ENCODE peak calls at places on chromosomes 3 and 15, in ten cellular contexts. E is adrenal gland, W is upper lobe of left lung, L is H54, C is NB4, A is transverse colon, R is heart left ventricle, H is A549, I is IMR-90, S is body of pancreas. Z is an unnamed sample.

GRCh38 chr15:68412218-68412617 is 19.7 kb downstream of the ITGA11 start:
- DNase-seq in E (no peak), L (no peak), W (no peak), H (no peak), I (no peak), S (no peak), R (no peak), A (no peak), C (no peak), Z (no peak)

GRCh38 chr3:72120806-72121778 is 336.1 kb upstream of the PROK2 start:
- DNase-seq in L (no peak), A (no peak), C (no peak), R (no peak), E (no peak), W (no peak), S (no peak), I (no peak), H (no peak), Z (no peak)

GRCh38 chr3:27632431-27633223 is 89.5 kb downstream of the EOMES start:
- DNase-seq in S (peak), W (peak), A (peak), L (peak), I (peak), C (peak), E (peak), R (peak), H (peak), Z (no peak)

GRCh38 chr15:65088643-65089021 is 12.1 kb downstream of the KBTBD13 start:
- DNase-seq in C (no peak), R (no peak), E (no peak), A (peak), L (no peak), S (no peak), W (no peak), H (no peak), I (no peak), Z (no peak)

GRCh38 chr15:79403501-79403900 is 28.6 kb upstream of the MINAR1 start:
- DNase-seq in L (no peak), W (no peak), C (no peak), I (peak), A (no peak), S (no peak), H (no peak), R (no peak), E (no peak), Z (no peak)

GRCh38 chr3:85801955-85802354 is 843.2 kb downstream of the CADM2 start:
- DNase-seq in C (peak), H (peak), A (no peak), R (no peak), I (no peak), W (no peak), E (no peak), L (no peak), S (peak), Z (no peak)

GRCh38 chr15:62847900-62848489 is 194.6 kb upstream of the TPM1 start:
- DNase-seq in I (peak), L (no peak), W (peak), H (peak), E (peak), C (peak), A (peak), S (peak), R (peak), Z (no peak)

GRCh38 chr3:125110876-125111480 is 55.2 kb upstream of the HEG1 start:
- DNase-seq in L (no peak), R (no peak), A (no peak), I (no peak), W (no peak), E (no peak), S (no peak), H (no peak), C (no peak), Z (no peak)

GRCh38 chr3:12780776-12781175 is 15.7 kb upstream of the CAND2 start:
- DNase-seq in I (peak), H (no peak), E (no peak), L (no peak), W (no peak), S (no peak), C (no peak), A (no peak), R (no peak), Z (no peak)

GRCh38 chr3:32238027-32238815 is at the start of gene CMTM8:
- DNase-seq in L (no peak), C (peak), W (peak), S (peak), I (no peak), A (peak), R (peak), E (peak), H (peak), Z (no peak)

GRCh38 chr15:38299216-38299615 is 46.6 kb downstream of the SPRED1 start:
- DNase-seq in H (no peak), W (no peak), E (no peak), C (no peak), R (no peak), S (no peak), I (peak), A (no peak), L (no peak), Z (no peak)

GRCh38 chr3:59660852-59661624 is 611.2 kb upstream of the CFAP20DC start:
- DNase-seq in E (no peak), H (no peak), W (no peak), L (no peak), S (peak), R (no peak), I (peak), C (no peak), A (no peak), Z (no peak)

GRCh38 chr15:57559875-57560274 is 31.8 kb upstream of the MYZAP start:
- DNase-seq in I (no peak), A (peak), W (peak), H (peak), R (peak), L (no peak), S (peak), C (peak), E (peak), Z (peak)

GRCh38 chr15:52558196-52558595 is 10.6 kb downstream of the ARPP19 start:
- DNase-seq in E (peak), W (peak), R (no peak), C (peak), A (no peak), H (no peak), S (no peak), I (peak), L (no peak), Z (no peak)

GRCh38 chr3:11612515-11613184 is 31.1 kb downstream of the VGLL4 start:
- DNase-seq in I (no peak), R (no peak), S (no peak), H (no peak), A (no peak), L (no peak), C (no peak), E (no peak), W (no peak), Z (no peak)

GRCh38 chr3:10519236-10519635 is 13.8 kb upstream of the ATP2B2 start:
- DNase-seq in R (peak), C (no peak), I (no peak), S (no peak), L (no peak), H (no peak), A (no peak), W (peak), E (no peak), Z (peak)

GRCh38 chr3:180102134-180102533 is 65.4 kb upstream of the PEX5L start:
- DNase-seq in C (no peak), I (no peak), E (no peak), A (no peak), L (no peak), S (no peak), W (no peak), H (no peak), R (no peak), Z (no peak)

GRCh38 chr3:69665026-69665739 is 74.1 kb upstream of the MITF start:
- DNase-seq in C (no peak), L (no peak), R (peak), S (peak), A (no peak), H (peak), W (peak), I (no peak), E (peak), Z (no peak)

GRCh38 chr3:65334045-65334665 is 646.4 kb upstream of the ADAMTS9 start:
- DNase-seq in H (no peak), L (no peak), E (peak), R (peak), S (peak), I (no peak), A (no peak), W (no peak), C (no peak), Z (no peak)

GRCh38 chr3:90062018-90062417 is 954.6 kb downstream of the EPHA3 start:
- DNase-seq in R (no peak), W (no peak), E (no peak), S (no peak), A (no peak), C (no peak), H (no peak), L (no peak), I (peak), Z (no peak)

GRCh38 chr3:107416886-107417285 is 39.6 kb downstream of the CCDC54 start:
- DNase-seq in I (peak), L (no peak), S (no peak), H (no peak), C (no peak), W (no peak), A (no peak), R (no peak), E (no peak), Z (no peak)

GRCh38 chr3:16697437-16698258 is 92.4 kb upstream of the DAZL start:
- DNase-seq in A (no peak), W (no peak), I (peak), C (peak), S (no peak), R (no peak), H (no peak), E (no peak), L (no peak), Z (no peak)

GRCh38 chr3:45567730-45568172 is 26.8 kb upstream of the LIMD1 start:
- DNase-seq in W (no peak), C (peak), R (no peak), H (no peak), E (no peak), A (peak), I (peak), L (no peak), S (no peak), Z (no peak)

GRCh38 chr15:77988386-77989301 is 88.9 kb downstream of the TBC1D2B start:
- DNase-seq in H (no peak), L (no peak), I (no peak), A (no peak), W (no peak), E (no peak), S (no peak), C (no peak), R (peak), Z (peak)

GRCh38 chr3:142022381-142022780 is 127.0 kb downstream of the TFDP2 start:
- DNase-seq in H (no peak), A (no peak), R (no peak), C (peak), L (no peak), I (no peak), E (no peak), W (no peak), S (no peak), Z (no peak)

GRCh38 chr15:97902140-97902780 is 58.2 kb upstream of the ARRDC4 start:
- DNase-seq in I (peak), H (no peak), C (no peak), W (no peak), S (no peak), E (no peak), L (no peak), R (no peak), A (no peak), Z (no peak)

GRCh38 chr3:42161050-42161935 is 70.1 kb downstream of the TRAK1 start:
- DNase-seq in A (no peak), H (no peak), C (no peak), S (no peak), L (peak), W (no peak), E (no peak), I (peak), R (no peak), Z (no peak)

GRCh38 chr3:151838574-151839312 is 24.8 kb downstream of the AADAC start:
- DNase-seq in R (no peak), A (peak), S (peak), L (no peak), I (peak), H (peak), E (peak), W (peak), C (peak), Z (no peak)

GRCh38 chr3:161508852-161509477 is 12.4 kb downstream of the OTOL1 start:
- DNase-seq in R (no peak), H (peak), I (no peak), E (no peak), C (peak), A (no peak), W (no peak), S (no peak), L (no peak), Z (no peak)

GRCh38 chr3:149442845-149443544 is 31.5 kb upstream of the TM4SF4 start:
- DNase-seq in E (no peak), W (no peak), L (no peak), C (peak), I (peak), R (no peak), H (no peak), S (no peak), A (no peak), Z (no peak)

GRCh38 chr15:85750319-85750806 is 44.4 kb downstream of the KLHL25 start:
- DNase-seq in C (peak), S (no peak), E (no peak), L (no peak), W (peak), I (peak), A (peak), R (peak), H (no peak), Z (peak)

GRCh38 chr15:67792250-67792942 is 32.9 kb upstream of the SKOR1 start:
- DNase-seq in H (no peak), S (no peak), A (no peak), L (no peak), R (no peak), E (peak), C (no peak), I (no peak), W (no peak), Z (no peak)

DNA sequence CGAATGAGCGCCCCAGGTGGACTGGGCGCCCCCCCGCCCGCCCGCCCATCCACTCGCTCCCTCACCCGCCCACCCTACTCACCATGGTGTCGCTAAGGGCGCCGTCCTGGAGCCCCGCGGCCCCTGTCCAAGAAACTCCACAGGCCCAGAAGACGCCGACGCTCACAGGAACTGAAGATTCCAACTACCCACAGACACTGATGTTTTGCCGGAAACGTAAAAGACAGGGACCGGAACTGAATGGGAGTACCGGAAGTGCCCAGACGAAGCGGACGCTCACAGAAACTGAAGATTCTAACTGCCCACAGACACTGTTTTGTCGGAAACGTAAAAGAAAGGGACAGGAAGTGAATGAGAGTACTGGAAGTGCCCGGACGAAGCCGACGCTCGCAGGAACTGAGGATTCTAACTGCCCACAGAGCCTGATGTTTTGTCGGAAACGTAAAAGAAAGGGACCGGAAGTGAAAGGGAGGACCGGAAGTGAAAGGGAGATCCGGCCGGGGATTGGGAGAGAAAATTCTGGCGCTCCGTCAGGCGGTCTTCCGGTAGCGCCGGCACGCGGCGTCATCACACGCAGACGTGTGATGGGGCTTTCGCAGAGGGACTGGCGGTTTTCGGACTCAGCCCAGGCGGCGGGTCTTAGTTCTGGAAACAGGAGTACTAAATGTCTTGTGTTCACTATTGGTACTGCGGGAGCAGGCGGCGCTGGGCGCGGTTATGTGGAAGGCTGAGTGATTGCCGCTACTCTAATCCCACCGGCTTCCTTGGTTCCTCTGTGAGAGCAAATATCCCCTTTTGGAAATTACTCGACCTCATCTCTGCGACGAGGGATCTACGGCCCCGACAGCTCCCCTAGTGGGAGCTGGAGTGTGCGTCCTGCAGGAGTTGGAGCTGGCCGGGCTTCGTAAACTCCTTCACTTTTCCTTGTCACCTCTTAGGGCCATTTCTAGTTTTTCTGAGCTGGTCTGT is at the start of gene ISY1:
- DNase-seq in H (peak), A (peak), L (peak), E (peak), C (peak), R (peak), I (peak), S (peak), W (peak), Z (peak)
- TF ChIP-seq POLR2A in H (peak), A (peak), L (peak), E (peak), C (peak), R (no peak), I (peak), S (peak), W (no peak), Z (peak)

DNA sequence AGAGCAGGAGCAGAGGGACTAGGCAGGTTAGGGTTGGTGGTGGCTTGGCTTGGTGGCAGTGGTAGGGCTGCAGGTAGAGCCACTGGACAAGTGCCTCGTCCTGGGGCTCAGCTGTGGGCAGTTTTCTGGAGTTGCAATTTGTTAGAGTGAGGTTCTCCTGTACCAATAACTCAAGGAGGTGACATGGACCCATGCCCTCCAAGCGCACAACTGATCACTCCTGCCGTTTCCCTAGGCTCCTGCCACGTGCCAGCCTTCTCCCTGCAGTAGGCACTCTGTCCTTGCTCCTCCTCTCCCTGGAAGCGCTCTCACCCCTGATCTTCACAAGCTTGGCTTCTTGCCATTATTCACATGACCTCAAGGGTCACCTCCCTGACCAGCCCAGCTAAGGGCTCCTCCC is 3.4 kb downstream of the WNT7A start:
- DNase-seq in W (no peak), E (no peak), I (no peak), A (no peak), C (no peak), L (no peak), H (no peak), R (no peak), S (no peak), Z (no peak)
- TF ChIP-seq POLR2A in W (no peak), E (no peak), I (no peak), A (no peak), C (no peak), L (no peak), H (no peak), R (no peak), S (no peak), Z (no peak)

DNA sequence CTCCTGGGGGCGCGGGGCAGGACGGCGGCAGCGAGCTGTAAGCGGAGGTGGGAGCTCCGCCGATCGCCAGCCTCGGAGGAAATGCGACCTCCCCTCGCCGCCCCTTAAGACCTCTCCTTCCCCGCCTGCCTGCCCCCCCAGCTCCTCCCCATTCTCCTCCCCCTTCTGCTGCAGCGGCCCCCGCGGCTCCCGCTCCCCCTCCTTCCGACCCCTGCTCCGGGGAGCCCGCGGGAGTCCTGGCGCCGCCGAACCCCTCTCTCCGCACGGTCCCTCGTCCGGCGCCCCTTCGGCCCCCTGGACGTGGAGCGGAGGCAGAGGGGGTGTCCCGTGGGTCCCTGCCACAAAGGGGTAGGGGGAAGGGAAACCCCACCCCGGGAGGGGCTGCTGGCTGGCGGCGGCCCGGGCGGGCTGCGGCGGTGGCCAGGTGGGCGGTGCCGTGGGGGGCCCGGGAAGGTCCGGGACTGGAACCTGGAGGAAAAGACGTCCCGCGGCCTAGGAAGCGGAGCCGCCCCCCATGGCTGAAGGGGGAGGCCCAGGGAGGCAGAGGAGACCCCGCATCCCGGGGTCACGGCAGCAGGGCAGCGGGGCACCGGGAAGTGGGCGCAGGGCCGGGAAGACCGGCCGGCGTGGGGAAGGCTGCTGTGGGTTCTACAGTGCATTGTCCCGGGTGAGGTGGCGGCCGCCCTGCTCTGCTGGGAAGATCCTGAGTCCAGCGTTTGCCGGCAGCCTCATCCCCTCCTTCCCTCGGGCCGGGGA is at the start of gene FSTL1:
- DNase-seq in R (peak), A (peak), S (peak), C (no peak), I (peak), L (peak), E (peak), H (no peak), W (no peak), Z (peak)
- TF ChIP-seq POLR2A in R (no peak), A (peak), S (no peak), C (no peak), I (peak), L (peak), E (peak), H (peak), W (peak), Z (peak)

GRCh38 chr3:184335661-184336483 is 1.5 kb upstream of the FAM131A start:
- DNase-seq in E (peak), L (peak), R (peak), A (peak), H (peak), S (peak), W (peak), I (peak), C (peak), Z (peak)

GRCh38 chr3:184337981-184338380 is 581 bp downstream of the FAM131A start:
- DNase-seq in C (no peak), A (no peak), E (no peak), I (no peak), L (no peak), R (no peak), S (no peak), H (no peak), W (no peak), Z (no peak)

GRCh38 chr3:184337315-184337714 is at the start of gene FAM131A:
- DNase-seq in E (no peak), R (peak), W (no peak), A (peak), L (no peak), H (no peak), I (peak), C (no peak), S (no peak), Z (no peak)

GRCh38 chr3:184335291-184335660 is 2.1 kb upstream of the FAM131A start:
- DNase-seq in L (no peak), E (peak), A (no peak), S (no peak), W (no peak), C (no peak), I (no peak), H (peak), R (no peak), Z (no peak)

DNA sequence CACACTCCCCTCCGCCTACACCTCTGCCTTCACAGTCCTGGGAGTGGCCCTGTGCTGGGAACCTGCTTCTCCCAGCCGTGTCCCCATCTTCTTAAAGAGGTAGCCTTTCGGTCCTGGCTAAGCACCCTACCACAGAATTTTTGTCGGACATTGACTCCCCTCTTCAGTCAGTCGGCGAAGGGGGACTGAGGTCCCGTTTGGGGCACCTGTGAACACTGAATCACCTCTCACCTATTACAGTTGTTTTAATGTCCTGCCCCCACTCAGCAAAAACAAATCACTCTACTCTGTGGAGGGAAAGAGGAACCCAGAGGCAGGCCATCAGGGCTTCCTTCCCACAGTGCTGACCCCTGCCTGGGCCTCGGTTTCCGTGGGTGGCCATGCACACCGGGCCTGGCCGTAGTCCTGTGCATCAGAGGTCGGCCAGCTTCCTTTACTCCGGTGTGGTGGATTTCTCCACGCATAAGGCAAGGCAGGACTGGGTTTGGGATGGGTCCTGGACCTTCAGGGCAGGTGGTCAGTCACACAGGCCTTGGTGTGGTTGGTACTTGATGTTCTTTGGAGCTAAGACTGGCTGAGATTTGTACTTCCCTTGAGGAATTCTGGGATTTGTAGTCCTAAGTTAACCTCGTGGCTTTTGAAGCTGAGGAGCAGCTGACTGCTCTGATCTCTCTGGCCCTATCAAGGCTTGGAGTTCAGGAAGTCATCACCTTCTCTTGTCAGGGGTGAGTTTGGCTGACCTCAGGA is 743 bp upstream of the FAM131A start:
- DNase-seq in A (peak), I (peak), C (no peak), L (no peak), H (no peak), E (peak), S (peak), W (peak), R (peak), Z (peak)
- TF ChIP-seq POLR2A in A (no peak), I (peak), C (no peak), L (no peak), H (no peak), E (no peak), S (no peak), W (peak), R (no peak), Z (peak)

Z was measured in gastrocnemius medialis.